ENCODE peak calls at places on chromosome 21, in seven cellular contexts. S is uterus, G is thoracic aorta, N is astrocyte of the spinal cord, E is spleen, B is WERI-Rb-1, P is cardiac fibroblast. A is an unnamed sample.

GRCh38 chr21:14737922-14738321 is 191.8 kb upstream of the SAMSN1 start:
- DNase-seq in S (no peak), G (no peak), N (peak; percentile 59), E (no peak), B (peak; percentile 46), P (peak; percentile 71), A (peak; percentile 9)

GRCh38 chr21:33286600-33287456 is 20.7 kb downstream of the IL10RB start:
- DNase-seq in S (peak; percentile 63), G (no peak), N (peak; percentile 82), E (no peak), B (no peak), P (peak; percentile 87), A (peak; percentile 57)

GRCh38 chr21:44255519-44255981 is 6.1 kb downstream of the DNMT3L start:
- DNase-seq in S (no peak), G (no peak), N (no peak), E (peak; percentile 54), B (peak; percentile 7), P (peak; percentile 7), A (no peak)

GRCh38 chr21:37210017-37210593 is 57.0 kb downstream of the VPS26C start:
- DNase-seq in S (no peak), G (no peak), N (no peak), E (no peak), B (no peak), P (no peak), A (no peak)

GRCh38 chr21:22201142-22201541 is 1202.9 kb downstream of the NCAM2 start:
- DNase-seq in S (no peak), G (no peak), N (no peak), E (no peak), B (no peak), P (no peak), A (no peak)

GRCh38 chr21:37073417-37074194 is 552 bp downstream of the TTC3 start:
- DNase-seq in S (peak; percentile 59), G (peak; percentile 29), N (peak; percentile 32), E (peak; percentile 94), B (peak; percentile 78), P (peak; percentile 48), A (no peak)

GRCh38 chr21:18384771-18385170 is 18.8 kb downstream of the TMPRSS15 start:
- DNase-seq in S (no peak), G (no peak), N (peak; percentile 37), E (no peak), B (no peak), P (peak; percentile 1), A (peak; percentile 5)

GRCh38 chr21:17802568-17802967 is 16.6 kb downstream of the C21orf91 start:
- DNase-seq in S (no peak), G (no peak), N (peak; percentile 41), E (no peak), B (no peak), P (peak; percentile 16), A (no peak)

GRCh38 chr21:36692125-36692843 is 6.6 kb upstream of the SIM2 start:
- DNase-seq in S (no peak), G (no peak), N (no peak), E (no peak), B (no peak), P (no peak), A (no peak)

GRCh38 chr21:24852610-24853195 is 754.6 kb downstream of the MRPL39 start:
- DNase-seq in S (no peak), G (no peak), N (no peak), E (no peak), B (no peak), P (no peak), A (no peak)

GRCh38 chr21:17523007-17523451 is 10.2 kb downstream of the CXADR start:
- DNase-seq in S (no peak), G (no peak), N (no peak), E (no peak), B (no peak), P (no peak), A (no peak)

GRCh38 chr21:18812308-18812707 is 408.7 kb upstream of the TMPRSS15 start:
- DNase-seq in S (no peak), G (no peak), N (no peak), E (no peak), B (no peak), P (no peak), A (no peak)

GRCh38 chr21:36705679-36706481 is 7.0 kb downstream of the SIM2 start:
- DNase-seq in S (no peak), G (no peak), N (no peak), E (no peak), B (no peak), P (no peak), A (no peak)

GRCh38 chr21:33496345-33496744 is 4.8 kb upstream of the DNAJC28 start:
- DNase-seq in S (no peak), G (no peak), N (no peak), E (no peak), B (no peak), P (no peak), A (no peak)

GRCh38 chr21:36415375-36415774 is 30.2 kb downstream of the CHAF1B start:
- DNase-seq in S (no peak), G (no peak), N (no peak), E (no peak), B (no peak), P (no peak), A (no peak)

GRCh38 chr21:14548751-14549150 is 2.6 kb upstream of the SAMSN1 start:
- DNase-seq in S (no peak), G (no peak), N (no peak), E (no peak), B (no peak), P (peak; percentile 4), A (no peak)

DNA sequence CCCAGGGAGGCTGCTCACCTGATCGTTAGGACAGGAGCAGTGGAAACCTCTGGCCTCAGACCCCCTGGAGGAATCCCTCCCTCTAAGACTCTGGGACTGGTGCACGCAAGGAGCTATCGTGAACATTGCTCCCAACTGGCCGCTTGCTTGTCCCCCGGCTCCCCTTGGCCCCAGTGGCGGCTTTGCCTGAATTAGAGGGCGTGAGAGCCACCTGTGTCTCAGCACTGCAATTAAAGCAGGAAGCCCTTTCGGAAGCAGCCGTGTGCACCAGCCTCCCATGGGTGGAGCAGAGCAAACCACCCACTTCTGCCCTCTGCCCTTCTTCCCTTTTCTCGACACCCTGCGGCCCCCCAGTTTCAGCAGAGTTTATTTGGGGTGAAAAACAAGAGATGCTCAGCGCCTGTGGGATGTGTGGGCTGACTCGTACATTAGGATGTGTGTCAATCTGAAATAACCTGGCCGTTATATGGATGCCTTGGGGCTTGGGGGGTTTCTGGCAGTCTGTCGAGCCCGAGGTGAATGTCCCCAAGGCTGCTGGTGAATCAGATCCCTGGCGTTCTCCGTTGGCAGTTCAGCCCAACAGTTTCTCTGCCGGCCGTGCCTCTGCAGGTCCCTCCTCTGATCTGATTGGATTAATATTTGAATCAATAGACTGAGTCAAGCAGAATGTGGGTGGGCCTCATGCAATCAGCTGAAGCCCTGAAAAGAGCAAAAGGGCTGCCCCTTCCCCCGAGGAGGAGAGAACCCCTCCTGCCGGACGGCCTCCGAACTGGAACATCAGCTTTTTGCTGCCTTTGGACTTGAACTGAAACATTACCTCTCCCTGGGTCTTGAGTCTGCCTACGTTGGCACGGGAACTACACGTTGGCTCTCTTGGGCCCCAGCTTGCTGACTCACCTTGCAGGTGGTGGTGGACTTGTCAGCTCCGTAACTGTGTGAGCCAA is 7.3 kb upstream of the UMODL1 start:
- DNase-seq in S (no peak), G (no peak), N (no peak), E (peak; percentile 93), B (peak; percentile 55), P (no peak), A (no peak)
- H3K4me3 ChIP-seq in S (no peak overlapping the region), G (peak overlapping the region; percentile 5), N (no peak overlapping the region), E (peak overlapping the region; percentile 39), B (peak overlapping the region; percentile 10), P (no peak overlapping the region), A (no peak overlapping the region)

GRCh38 chr21:32093758-32094463 is 184.9 kb downstream of the MIS18A start:
- DNase-seq in S (no peak), G (no peak), N (no peak), E (no peak), B (no peak), P (no peak), A (no peak)

GRCh38 chr21:32101206-32101763 is 177.6 kb downstream of the MIS18A start:
- DNase-seq in S (no peak), G (no peak), N (no peak), E (no peak), B (peak; percentile 61), P (no peak), A (no peak)

GRCh38 chr21:32094792-32095191 is 184.1 kb downstream of the MIS18A start:
- DNase-seq in S (no peak), G (no peak), N (no peak), E (no peak), B (no peak), P (peak; percentile 25), A (no peak)

GRCh38 chr21:32099812-32100416 is 178.9 kb downstream of the MIS18A start:
- DNase-seq in S (no peak), G (no peak), N (no peak), E (no peak), B (peak; percentile 46), P (no peak), A (no peak)

DNA sequence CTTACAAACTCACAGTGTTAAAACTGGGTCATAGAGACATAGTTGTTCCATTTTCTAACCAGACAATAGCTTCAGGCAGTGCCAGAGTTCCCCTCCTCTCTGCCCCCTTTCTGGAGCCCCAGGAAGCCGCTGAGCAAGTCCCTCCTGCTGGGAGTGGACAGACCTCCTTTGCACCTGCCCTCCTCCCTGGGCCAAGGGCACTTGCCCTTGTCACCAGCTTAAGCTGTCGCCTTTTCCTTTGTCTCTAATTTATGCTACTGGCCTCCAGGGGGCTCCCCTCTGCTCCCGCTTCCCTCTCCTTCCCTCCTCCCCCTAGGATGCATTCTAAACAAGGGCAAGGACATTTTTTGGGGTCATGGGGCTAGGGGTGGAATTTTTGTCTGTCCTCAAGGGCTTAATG is 182.4 kb downstream of the MIS18A start:
- DNase-seq in S (no peak), G (no peak), N (no peak), E (no peak), B (peak; percentile 95), P (peak; percentile 7), A (no peak)
- TF ChIP-seq CTCF in S (no peak), G (no peak), N (peak; percentile 36), E (peak; percentile 10), B (peak; percentile 90), P (no peak), A (peak; percentile 39)

DNA sequence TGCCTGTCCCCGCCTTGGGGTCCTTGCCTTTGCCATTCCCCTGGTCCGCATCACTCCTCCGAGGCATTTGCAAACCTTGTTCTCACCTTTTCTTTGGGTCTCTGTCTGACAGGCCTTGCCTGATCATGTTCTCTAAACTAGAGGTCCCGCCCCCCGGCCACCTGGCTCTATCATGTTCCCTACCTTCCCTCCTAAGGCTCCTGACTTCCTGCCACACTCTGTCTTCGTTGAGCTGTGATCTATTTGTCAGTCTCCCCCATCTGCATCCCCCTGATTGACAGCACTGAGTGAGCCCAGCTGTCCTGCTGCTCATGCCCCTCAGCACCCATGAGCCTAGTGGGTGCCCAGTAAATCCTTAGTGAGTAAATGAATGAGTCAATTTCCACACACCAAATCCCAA is 22.8 kb downstream of the ERG start:
- DNase-seq in S (no peak), G (no peak), N (no peak), E (no peak), B (peak; percentile 94), P (no peak), A (no peak)
- H3K4me3 ChIP-seq in S (no peak overlapping the region), G (no peak overlapping the region), N (no peak overlapping the region), E (no peak overlapping the region), B (peak overlapping the region; percentile 38), P (no peak overlapping the region), A (no peak overlapping the region)

DNA sequence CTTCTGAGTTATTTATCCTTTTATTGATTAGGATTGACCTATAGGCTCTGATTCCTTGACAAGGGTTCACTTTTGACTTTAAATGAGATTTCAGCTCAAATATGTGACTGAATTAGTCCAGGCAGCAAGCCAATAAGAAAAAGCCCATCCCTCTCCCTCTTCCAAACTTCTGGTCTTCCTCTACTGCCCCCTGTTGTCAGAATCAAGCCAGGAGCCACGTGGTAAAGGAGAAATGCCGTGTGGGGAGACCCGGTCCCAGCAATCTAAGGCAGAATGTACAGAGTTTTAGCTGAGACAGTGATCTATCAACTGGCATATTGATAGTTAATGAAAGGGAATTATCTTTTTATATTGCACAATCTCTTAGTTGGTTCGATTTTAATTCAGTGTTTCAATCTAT is 5.2 kb downstream of the ADAMTS5 start:
- DNase-seq in S (no peak), G (no peak), N (no peak), E (no peak), B (no peak), P (no peak), A (no peak)
- TF ChIP-seq CTCF in S (no peak), G (no peak), N (peak; percentile 19), E (peak; percentile 27), B (peak; percentile 28), P (peak; percentile 16), A (peak; percentile 5)